ENCODE peak calls at places on chromosomes 12 and 14, in five cellular contexts. A, Z, U, Y and L are unnamed samples.

GRCh38 chr14:24634158-24634557 is at the start of gene GZMB:
- DNase-seq in A (no peak), Z (peak), U (no peak), Y (no peak), L (no peak)

GRCh38 chr12:34595749-34596733 is 573.7 kb downstream of the ALG10 start:
- DNase-seq in A (peak), Z (no peak), U (no peak), Y (no peak), L (no peak)

GRCh38 chr14:22561366-22561660 is 27.7 kb downstream of the DAD1 start:
- DNase-seq in A (no peak), Z (no peak), U (no peak), Y (no peak), L (no peak)

GRCh38 chr12:80406253-80406652 is 37.8 kb upstream of the PTPRQ start:
- DNase-seq in A (no peak), Z (no peak), U (no peak), Y (no peak), L (no peak)

GRCh38 chr12:61993734-61994345 is 266.4 kb upstream of the USP15 start:
- DNase-seq in A (no peak), Z (peak), U (no peak), Y (no peak), L (no peak)

GRCh38 chr12:119528241-119528640 is 65.3 kb upstream of the TMEM233 start:
- DNase-seq in A (no peak), Z (peak), U (no peak), Y (no peak), L (no peak)

GRCh38 chr14:72815459-72815858 is 78.4 kb downstream of the DPF3 start:
- DNase-seq in A (no peak), Z (no peak), U (no peak), Y (no peak), L (no peak)

GRCh38 chr14:100975668-100976067 is 72.1 kb upstream of the RTL1 start:
- DNase-seq in A (no peak), Z (peak), U (no peak), Y (no peak), L (no peak)

GRCh38 chr14:68704736-68705720 is 87.8 kb downstream of the ZFP36L1 start:
- DNase-seq in A (no peak), Z (peak), U (no peak), Y (no peak), L (no peak)